ENCODE peak calls at places on chromosomes 1 and 21, in five cellular contexts. E is HepG2, H is H1, X is K562, D is GM12878. W is an unnamed sample.

GRCh38 chr1:53047737-53048344 is 14.2 kb upstream of the PODN start:
- DNase-seq in X (peak), H (no peak), D (peak), E (peak), W (no peak)

GRCh38 chr1:19361231-19362147 is 49.4 kb downstream of the SLC66A1 start:
- DNase-seq in D (no peak), H (no peak), X (no peak), E (no peak), W (no peak)

GRCh38 chr1:118927826-118928225 is 60.3 kb downstream of the TBX15 start:
- DNase-seq in D (no peak), X (no peak), H (no peak), E (no peak), W (no peak)

GRCh38 chr1:208178091-208178529 is 66.1 kb downstream of the PLXNA2 start:
- DNase-seq in D (no peak), H (no peak), E (peak), X (no peak), W (no peak)

GRCh38 chr1:65114312-65114711 is 33.7 kb upstream of the AK4 start:
- DNase-seq in E (peak), H (no peak), D (no peak), X (no peak), W (no peak)

GRCh38 chr1:233433436-233434213 is 106.1 kb downstream of the MAP3K21 start:
- DNase-seq in E (no peak), X (no peak), H (no peak), D (no peak), W (no peak)

GRCh38 chr1:150362721-150363425 is 1.1 kb upstream of the RPRD2 start:
- DNase-seq in H (no peak), D (no peak), E (no peak), X (no peak), W (no peak)

GRCh38 chr21:40146201-40146890 is 279.1 kb downstream of the PCP4 start:
- DNase-seq in D (no peak), E (no peak), H (no peak), X (no peak), W (no peak)

GRCh38 chr1:30446100-30446499 is 277.3 kb downstream of the MATN1 start:
- DNase-seq in H (no peak), D (no peak), X (no peak), E (no peak), W (no peak)

GRCh38 chr1:89589515-89589914 is 43.4 kb upstream of the LRRC8C start:
- DNase-seq in E (no peak), X (no peak), D (no peak), H (no peak), W (no peak)

GRCh38 chr1:109083495-109083894 is 7.1 kb upstream of the TMEM167B start:
- DNase-seq in E (no peak), D (no peak), X (no peak), H (no peak), W (no peak)

GRCh38 chr1:184563308-184563707 is 176.5 kb downstream of the C1orf21 start:
- DNase-seq in H (no peak), E (no peak), X (no peak), D (no peak), W (no peak)

GRCh38 chr1:17125756-17126237 is 6.5 kb upstream of the PADI2 start:
- DNase-seq in X (peak), D (no peak), E (peak), H (peak), W (peak)

GRCh38 chr1:231139659-231140650 is 21.9 kb upstream of the TRIM67 start:
- DNase-seq in X (no peak), E (peak), D (no peak), H (no peak), W (no peak)

GRCh38 chr1:230163205-230163604 is 96.2 kb downstream of the GALNT2 start:
- DNase-seq in H (no peak), D (no peak), X (no peak), E (no peak), W (no peak)

GRCh38 chr1:153353226-153353947 is 4.3 kb upstream of the S100A9 start:
- DNase-seq in H (no peak), D (no peak), E (peak), X (peak), W (peak)

GRCh38 chr1:59766463-59766862 is 48.3 kb upstream of the HOOK1 start:
- DNase-seq in D (no peak), E (no peak), H (no peak), X (no peak), W (no peak)

GRCh38 chr1:101509370-101509769 is 272.6 kb downstream of the S1PR1 start:
- DNase-seq in X (no peak), E (no peak), D (no peak), H (no peak), W (no peak)

GRCh38 chr1:47555307-47555706 is 117.5 kb downstream of the FOXD2 start:
- DNase-seq in H (no peak), D (no peak), X (no peak), E (no peak), W (peak)
- TF ChIP-seq SRF in H (no peak), D (no peak), X (no peak), E (no peak), W (no peak)

GRCh38 chr1:22673486-22674409 is 20.7 kb downstream of the C1QB start:
- DNase-seq in D (no peak), X (peak), H (no peak), E (peak), W (peak)
- TF ChIP-seq SRF in D (no peak), X (no peak), H (no peak), E (no peak), W (no peak)

GRCh38 chr1:201391651-201392511 is 7.2 kb downstream of the LAD1 start:
- DNase-seq in D (no peak), X (no peak), E (no peak), H (no peak), W (no peak)
- TF ChIP-seq SRF in D (no peak), X (no peak), E (no peak), H (no peak), W (no peak)

GRCh38 chr21:45415188-45415942 is 10.4 kb downstream of the COL18A1 start:
- DNase-seq in H (no peak), X (no peak), D (no peak), E (no peak), W (no peak)
- TF ChIP-seq SRF in H (no peak), X (no peak), D (no peak), E (no peak), W (no peak)

GRCh38 chr1:227916655-227917054 is 31.1 kb downstream of the WNT9A start:
- DNase-seq in D (no peak), H (no peak), X (no peak), E (no peak), W (no peak)

GRCh38 chr1:227917081-227917950 is 30.4 kb downstream of the WNT9A start:
- DNase-seq in X (no peak), H (no peak), E (no peak), D (no peak), W (no peak)

GRCh38 chr1:227918736-227919135 is 29.0 kb downstream of the WNT9A start:
- DNase-seq in H (no peak), E (no peak), X (no peak), D (no peak), W (no peak)

GRCh38 chr1:227919916-227920315 is 27.8 kb downstream of the WNT9A start:
- DNase-seq in D (no peak), X (peak), E (no peak), H (no peak), W (no peak)

GRCh38 chr1:227918083-227918700 is 29.5 kb downstream of the WNT9A start:
- DNase-seq in H (no peak), E (no peak), D (no peak), X (no peak), W (no peak)
- TF ChIP-seq SRF in H (no peak), E (no peak), D (no peak), X (no peak), W (no peak)

DNA sequence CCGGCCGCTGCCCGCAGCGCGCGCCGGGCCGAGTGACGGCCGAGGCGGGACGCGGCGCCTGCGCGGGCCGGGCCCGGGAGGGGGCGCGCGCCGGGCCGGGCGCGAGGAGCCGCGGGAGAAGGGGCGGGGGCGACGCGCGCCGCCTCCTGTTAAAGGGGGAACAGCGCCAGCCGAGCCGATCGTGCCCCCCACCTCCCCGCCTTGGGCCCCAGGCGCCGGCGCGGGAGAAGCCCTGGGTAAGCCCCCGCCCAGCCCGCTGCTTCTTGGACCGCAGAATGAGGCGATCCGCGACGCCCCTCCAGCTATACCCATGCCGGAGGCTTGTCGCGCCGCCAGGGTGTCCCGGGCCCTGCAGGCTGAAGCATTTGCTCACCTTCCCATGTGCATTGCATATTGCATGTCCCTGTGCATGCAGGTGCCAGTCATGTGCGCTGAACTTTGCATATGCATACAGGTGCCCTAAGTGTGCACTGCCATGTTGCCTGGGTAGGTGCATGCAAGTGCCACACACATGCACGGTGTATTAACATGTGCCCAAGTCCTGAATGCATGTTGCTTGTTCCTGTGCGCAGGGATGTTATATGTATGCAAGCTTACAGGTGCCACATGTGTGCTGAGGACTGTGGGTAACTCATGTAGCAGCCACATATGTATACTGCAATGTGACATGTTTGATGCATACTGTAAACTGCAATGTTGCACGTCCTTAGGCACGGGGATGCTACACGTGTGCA is at the start of gene ADGRB2:
- DNase-seq in H (no peak), E (no peak), X (peak), D (no peak), W (no peak)
- TF ChIP-seq SRF in H (no peak), E (no peak), X (no peak), D (no peak), W (no peak)

GRCh38 chr1:43367904-43368645 is at the start of gene ELOVL1:
- DNase-seq in H (no peak), E (peak), X (peak), D (peak), W (peak)

GRCh38 chr1:43365678-43366077 is 2.1 kb downstream of the ELOVL1 start:
- DNase-seq in X (no peak), H (no peak), E (no peak), D (no peak), W (no peak)

GRCh38 chr1:43366179-43366578 is 1.6 kb downstream of the ELOVL1 start:
- DNase-seq in X (peak), E (no peak), D (no peak), H (no peak), W (no peak)

GRCh38 chr1:43367026-43367903 is 546 bp downstream of the ELOVL1 start:
- DNase-seq in X (peak), D (no peak), E (no peak), H (no peak), W (peak)

DNA sequence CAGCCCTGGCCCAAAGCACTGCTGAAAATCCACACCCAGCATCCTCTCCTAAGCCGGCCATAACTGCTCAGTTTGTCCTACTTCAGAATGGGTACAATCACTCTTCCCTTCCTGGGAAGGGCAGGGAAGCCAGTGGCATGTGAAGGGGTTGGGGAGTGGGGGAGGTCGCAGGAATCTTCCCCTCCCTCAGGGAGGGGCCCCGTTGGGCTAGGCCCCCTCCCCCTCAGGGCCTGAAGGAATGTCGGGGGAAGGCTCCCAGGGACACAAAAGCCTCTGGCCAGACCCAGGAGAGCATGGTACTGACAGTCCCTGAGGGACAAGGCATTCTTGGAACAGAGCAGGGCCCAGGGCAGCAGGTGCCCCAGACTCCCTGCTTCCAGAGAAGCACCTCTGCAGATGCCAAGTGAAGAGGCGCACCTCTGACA is 1.2 kb downstream of the ELOVL1 start:
- DNase-seq in E (no peak), X (no peak), D (no peak), H (no peak), W (no peak)
- TF ChIP-seq SRF in E (no peak), X (no peak), D (no peak), H (no peak), W (no peak)

GRCh38 chr1:44048816-44049215 is 17.6 kb upstream of the SLC6A9 start:
- DNase-seq in X (no peak), E (no peak), H (no peak), D (no peak), W (no peak)
- TF ChIP-seq SRF in X (no peak), E (no peak), H (no peak), D (no peak), W (no peak)

GRCh38 chr1:55894521-55894920 is 679.4 kb upstream of the USP24 start:
- DNase-seq in H (no peak), X (no peak), E (no peak), D (no peak), W (no peak)
- TF ChIP-seq SRF in H (no peak), X (no peak), E (no peak), D (no peak), W (no peak)

GRCh38 chr1:111203681-111204210 is 3.3 kb upstream of the DENND2D start:
- DNase-seq in X (no peak), D (peak), H (no peak), E (no peak), W (peak)
- TF ChIP-seq SRF in X (no peak), D (no peak), H (no peak), E (no peak), W (no peak)

W was measured in HCT116.